ENCODE peak calls at places on chromosome 7, in nine cellular contexts. One of them, this sample, is unnamed.

GRCh38 chr7:32894171-32894570 is 2.6 kb upstream of the KBTBD2 start:
- DNase-seq in cerebellum: no peak
- DNase-seq in HepG2: no peak
- DNase-seq in heart left ventricle: no peak
- DNase-seq in SJSA1: no peak
- DNase-seq in HS-5: no peak
- DNase-seq in adipocyte: no peak
- DNase-seq in GM12892: no peak
- DNase-seq in M059J: no peak
- DNase-seq in this sample: no peak

GRCh38 chr7:127486654-127487053 is 94.1 kb upstream of the ZNF800 start:
- DNase-seq in cerebellum: no peak
- DNase-seq in HepG2: no peak
- DNase-seq in heart left ventricle: no peak
- DNase-seq in SJSA1: no peak
- DNase-seq in HS-5: no peak
- DNase-seq in adipocyte: no peak
- DNase-seq in GM12892: no peak
- DNase-seq in M059J: peak; percentile 23
- DNase-seq in this sample: peak; percentile 8

GRCh38 chr7:45102785-45103712 is 8.4 kb downstream of the TBRG4 start:
- DNase-seq in cerebellum: no peak
- DNase-seq in HepG2: no peak
- DNase-seq in heart left ventricle: no peak
- DNase-seq in SJSA1: no peak
- DNase-seq in HS-5: no peak
- DNase-seq in adipocyte: no peak
- DNase-seq in GM12892: no peak
- DNase-seq in M059J: no peak
- DNase-seq in this sample: no peak

GRCh38 chr7:41033526-41033925 is 669.4 kb downstream of the INHBA start:
- DNase-seq in cerebellum: no peak
- DNase-seq in HepG2: no peak
- DNase-seq in heart left ventricle: no peak
- DNase-seq in SJSA1: no peak
- DNase-seq in HS-5: no peak
- DNase-seq in adipocyte: no peak
- DNase-seq in GM12892: no peak
- DNase-seq in M059J: peak; percentile 87
- DNase-seq in this sample: peak; percentile 62

GRCh38 chr7:137848095-137848494 is 1.3 kb upstream of the DGKI start:
- DNase-seq in cerebellum: no peak
- DNase-seq in HepG2: no peak
- DNase-seq in heart left ventricle: no peak
- DNase-seq in SJSA1: no peak
- DNase-seq in HS-5: no peak
- DNase-seq in adipocyte: no peak
- DNase-seq in GM12892: no peak
- DNase-seq in M059J: no peak
- DNase-seq in this sample: no peak

GRCh38 chr7:159328096-159328495 is 183.4 kb upstream of the VIPR2 start:
- DNase-seq in cerebellum: no peak
- DNase-seq in HepG2: no peak
- DNase-seq in heart left ventricle: no peak
- DNase-seq in SJSA1: no peak
- DNase-seq in HS-5: no peak
- DNase-seq in adipocyte: no peak
- DNase-seq in GM12892: no peak
- DNase-seq in M059J: no peak
- DNase-seq in this sample: no peak

GRCh38 chr7:155863721-155864151 is 51.5 kb upstream of the SHH start:
- DNase-seq in cerebellum: no peak
- DNase-seq in HepG2: no peak
- DNase-seq in heart left ventricle: no peak
- DNase-seq in SJSA1: no peak
- DNase-seq in HS-5: no peak
- DNase-seq in adipocyte: no peak
- DNase-seq in GM12892: no peak
- DNase-seq in M059J: no peak
- DNase-seq in this sample: no peak

GRCh38 chr7:155948423-155948822 is 136.2 kb upstream of the SHH start:
- DNase-seq in cerebellum: no peak
- DNase-seq in HepG2: no peak
- DNase-seq in heart left ventricle: no peak
- DNase-seq in SJSA1: no peak
- DNase-seq in HS-5: no peak
- DNase-seq in adipocyte: no peak
- DNase-seq in GM12892: no peak
- DNase-seq in M059J: no peak
- DNase-seq in this sample: no peak

GRCh38 chr7:33261585-33261984 is 132.2 kb downstream of the BBS9 start:
- DNase-seq in cerebellum: no peak
- DNase-seq in HepG2: no peak
- DNase-seq in heart left ventricle: no peak
- DNase-seq in SJSA1: no peak
- DNase-seq in HS-5: no peak
- DNase-seq in adipocyte: no peak
- DNase-seq in GM12892: no peak
- DNase-seq in M059J: peak; percentile 67
- DNase-seq in this sample: peak; percentile 48

GRCh38 chr7:522071-522937 is 2.7 kb upstream of the PDGFA start:
- DNase-seq in cerebellum: peak; percentile 39
- DNase-seq in HepG2: no peak
- DNase-seq in heart left ventricle: peak; percentile 83
- DNase-seq in SJSA1: no peak
- DNase-seq in HS-5: no peak
- DNase-seq in adipocyte: peak; percentile 67
- DNase-seq in GM12892: no peak
- DNase-seq in M059J: peak; percentile 56
- DNase-seq in this sample: no peak

GRCh38 chr7:41993173-41993867 is 243.7 kb downstream of the GLI3 start:
- DNase-seq in cerebellum: no peak
- DNase-seq in HepG2: no peak
- DNase-seq in heart left ventricle: no peak
- DNase-seq in SJSA1: peak; percentile 57
- DNase-seq in HS-5: no peak
- DNase-seq in adipocyte: peak; percentile 36
- DNase-seq in GM12892: no peak
- DNase-seq in M059J: peak; percentile 48
- DNase-seq in this sample: no peak

GRCh38 chr7:21508538-21508937 is 34.3 kb upstream of the DNAH11 start:
- DNase-seq in cerebellum: no peak
- DNase-seq in HepG2: no peak
- DNase-seq in heart left ventricle: no peak
- DNase-seq in SJSA1: no peak
- DNase-seq in HS-5: no peak
- DNase-seq in adipocyte: no peak
- DNase-seq in GM12892: no peak
- DNase-seq in M059J: no peak
- DNase-seq in this sample: no peak

GRCh38 chr7:25750738-25751529 is 401.1 kb upstream of the NFE2L3 start:
- DNase-seq in cerebellum: no peak
- DNase-seq in HepG2: no peak
- DNase-seq in heart left ventricle: no peak
- DNase-seq in SJSA1: no peak
- DNase-seq in HS-5: no peak
- DNase-seq in adipocyte: no peak
- DNase-seq in GM12892: no peak
- DNase-seq in M059J: no peak
- DNase-seq in this sample: no peak

GRCh38 chr7:70668606-70669358 is 463.2 kb upstream of the GALNT17 start:
- DNase-seq in cerebellum: no peak
- DNase-seq in HepG2: no peak
- DNase-seq in heart left ventricle: peak; percentile 60
- DNase-seq in SJSA1: no peak
- DNase-seq in HS-5: no peak
- DNase-seq in adipocyte: no peak
- DNase-seq in GM12892: no peak
- DNase-seq in M059J: no peak
- DNase-seq in this sample: no peak

GRCh38 chr7:134350682-134351081 is 34.0 kb upstream of the SLC35B4 start:
- DNase-seq in cerebellum: no peak
- DNase-seq in HepG2: no peak
- DNase-seq in heart left ventricle: no peak
- DNase-seq in SJSA1: no peak
- DNase-seq in HS-5: no peak
- DNase-seq in adipocyte: no peak
- DNase-seq in GM12892: no peak
- DNase-seq in M059J: peak; percentile 8
- DNase-seq in this sample: no peak

GRCh38 chr7:143381427-143382125 is 431 bp downstream of the ZYX start:
- DNase-seq in cerebellum: no peak
- DNase-seq in HepG2: no peak
- DNase-seq in heart left ventricle: peak; percentile 86
- DNase-seq in SJSA1: peak; percentile 72
- DNase-seq in HS-5: no peak
- DNase-seq in adipocyte: peak; percentile 90
- DNase-seq in GM12892: no peak
- DNase-seq in M059J: peak; percentile 76
- DNase-seq in this sample: peak; percentile 50

GRCh38 chr7:41003031-41003925 is 699.6 kb downstream of the INHBA start:
- DNase-seq in cerebellum: no peak
- DNase-seq in HepG2: peak; percentile 28
- DNase-seq in heart left ventricle: no peak
- DNase-seq in SJSA1: no peak
- DNase-seq in HS-5: no peak
- DNase-seq in adipocyte: peak; percentile 54
- DNase-seq in GM12892: no peak
- DNase-seq in M059J: peak; percentile 52
- DNase-seq in this sample: peak; percentile 44

GRCh38 chr7:100486753-100487446 is 3.2 kb downstream of the NYAP1 start:
- DNase-seq in cerebellum: peak; percentile 82
- DNase-seq in HepG2: no peak
- DNase-seq in heart left ventricle: no peak
- DNase-seq in SJSA1: no peak
- DNase-seq in HS-5: no peak
- DNase-seq in adipocyte: no peak
- DNase-seq in GM12892: no peak
- DNase-seq in M059J: peak; percentile 40
- DNase-seq in this sample: peak; percentile 42

GRCh38 chr7:44678468-44679179 is 70.0 kb upstream of the ZMIZ2 start:
- DNase-seq in cerebellum: peak; percentile 55
- DNase-seq in HepG2: peak; percentile 83
- DNase-seq in heart left ventricle: peak; percentile 55
- DNase-seq in SJSA1: peak; percentile 21
- DNase-seq in HS-5: peak; percentile 92
- DNase-seq in adipocyte: peak; percentile 82
- DNase-seq in GM12892: no peak
- DNase-seq in M059J: peak; percentile 45
- DNase-seq in this sample: peak; percentile 77

GRCh38 chr7:93873998-93874574 is 16.5 kb downstream of the TFPI2 start:
- DNase-seq in cerebellum: no peak
- DNase-seq in HepG2: no peak
- DNase-seq in heart left ventricle: no peak
- DNase-seq in SJSA1: no peak
- DNase-seq in HS-5: no peak
- DNase-seq in adipocyte: peak; percentile 58
- DNase-seq in GM12892: no peak
- DNase-seq in M059J: peak; percentile 14
- DNase-seq in this sample: no peak

GRCh38 chr7:20561466-20561865 is 54.0 kb upstream of the ABCB5 start:
- DNase-seq in cerebellum: no peak
- DNase-seq in HepG2: peak; percentile 21
- DNase-seq in heart left ventricle: no peak
- DNase-seq in SJSA1: no peak
- DNase-seq in HS-5: no peak
- DNase-seq in adipocyte: no peak
- DNase-seq in GM12892: no peak
- DNase-seq in M059J: peak; percentile 66
- DNase-seq in this sample: no peak

GRCh38 chr7:101635484-101635883 is 6.4 kb upstream of the MYL10 start:
- DNase-seq in cerebellum: no peak
- DNase-seq in HepG2: no peak
- DNase-seq in heart left ventricle: no peak
- DNase-seq in SJSA1: no peak
- DNase-seq in HS-5: no peak
- DNase-seq in adipocyte: no peak
- DNase-seq in GM12892: no peak
- DNase-seq in M059J: peak; percentile 94
- DNase-seq in this sample: no peak

GRCh38 chr7:124652237-124652636 is 113.4 kb downstream of the GPR37 start:
- DNase-seq in cerebellum: no peak
- DNase-seq in HepG2: no peak
- DNase-seq in heart left ventricle: no peak
- DNase-seq in SJSA1: no peak
- DNase-seq in HS-5: peak; percentile 4
- DNase-seq in adipocyte: no peak
- DNase-seq in GM12892: no peak
- DNase-seq in M059J: peak; percentile 60
- DNase-seq in this sample: peak; percentile 75

GRCh38 chr7:2585446-2585845 is 26.7 kb downstream of the IQCE start:
- DNase-seq in cerebellum: no peak
- DNase-seq in HepG2: no peak
- DNase-seq in heart left ventricle: no peak
- DNase-seq in SJSA1: no peak
- DNase-seq in HS-5: no peak
- DNase-seq in adipocyte: no peak
- DNase-seq in GM12892: no peak
- DNase-seq in M059J: no peak
- DNase-seq in this sample: no peak

GRCh38 chr7:7791523-7791922 is 73.1 kb upstream of the RPA3 start:
- DNase-seq in cerebellum: no peak
- DNase-seq in HepG2: no peak
- DNase-seq in heart left ventricle: no peak
- DNase-seq in SJSA1: no peak
- DNase-seq in HS-5: no peak
- DNase-seq in adipocyte: peak; percentile 52
- DNase-seq in GM12892: no peak
- DNase-seq in M059J: no peak
- DNase-seq in this sample: no peak

GRCh38 chr7:70380315-70381027 is 751.5 kb upstream of the GALNT17 start:
- DNase-seq in cerebellum: no peak
- DNase-seq in HepG2: no peak
- DNase-seq in heart left ventricle: peak; percentile 51
- DNase-seq in SJSA1: no peak
- DNase-seq in HS-5: no peak
- DNase-seq in adipocyte: peak; percentile 57
- DNase-seq in GM12892: no peak
- DNase-seq in M059J: no peak
- DNase-seq in this sample: no peak

GRCh38 chr7:80640841-80641240 is 2.4 kb downstream of the CD36 start:
- DNase-seq in cerebellum: no peak
- DNase-seq in HepG2: no peak
- DNase-seq in heart left ventricle: no peak
- DNase-seq in SJSA1: no peak
- DNase-seq in HS-5: no peak
- DNase-seq in adipocyte: peak; percentile 85
- DNase-seq in GM12892: no peak
- DNase-seq in M059J: peak; percentile 84
- DNase-seq in this sample: peak; percentile 78